ENCODE peak calls at places on chromosomes 6 and 20, in ten cellular contexts. One of them, this sample, is unnamed.

GRCh38 chr20:5168582-5169396 is 42.0 kb downstream of the CDS2 start:
- DNase-seq in stimulated activated CD8-positive, alpha-beta memory T cell treated with anti-CD3 and anti-CD28 coated beads, Interleukin-15, amount 100 ng/mL, for 4 hours: no peak
- DNase-seq in neural crest cell: no peak
- DNase-seq in SK-N-SH: no peak
- DNase-seq in NCI-H774: no peak
- DNase-seq in psoas muscle: no peak
- DNase-seq in activated CD8-positive, alpha-beta T cell treated with anti-CD3 and anti-CD28 coated beads for 36 hours: no peak
- DNase-seq in central memory CD4-positive, alpha-beta T cell: no peak
- DNase-seq in ELR: peak; percentile 65
- DNase-seq in AG08396: peak; percentile 56
- DNase-seq in this sample: no peak

GRCh38 chr6:93416575-93417420 is 2.6 kb downstream of the EPHA7 start:
- DNase-seq in NCI-H774: peak; percentile 96
- DNase-seq in neural crest cell: peak; percentile 48
- DNase-seq in SK-N-SH: peak; percentile 31
- DNase-seq in stimulated activated CD8-positive, alpha-beta memory T cell treated with anti-CD3 and anti-CD28 coated beads, Interleukin-15, amount 100 ng/mL, for 4 hours: no peak
- DNase-seq in activated CD8-positive, alpha-beta T cell treated with anti-CD3 and anti-CD28 coated beads for 36 hours: peak; percentile 1
- DNase-seq in psoas muscle: peak; percentile 48
- DNase-seq in ELR: no peak
- DNase-seq in central memory CD4-positive, alpha-beta T cell: no peak
- DNase-seq in AG08396: peak; percentile 7
- DNase-seq in this sample: no peak

GRCh38 chr6:166402582-166403277 is 20.0 kb upstream of the MPC1 start:
- DNase-seq in central memory CD4-positive, alpha-beta T cell: no peak
- DNase-seq in ELR: no peak
- DNase-seq in neural crest cell: no peak
- DNase-seq in activated CD8-positive, alpha-beta T cell treated with anti-CD3 and anti-CD28 coated beads for 36 hours: no peak
- DNase-seq in NCI-H774: no peak
- DNase-seq in stimulated activated CD8-positive, alpha-beta memory T cell treated with anti-CD3 and anti-CD28 coated beads, Interleukin-15, amount 100 ng/mL, for 4 hours: no peak
- DNase-seq in SK-N-SH: peak; percentile 80
- DNase-seq in AG08396: peak; percentile 44
- DNase-seq in psoas muscle: no peak
- DNase-seq in this sample: no peak

GRCh38 chr20:38109025-38109541 is 56.0 kb downstream of the TGM2 start:
- DNase-seq in stimulated activated CD8-positive, alpha-beta memory T cell treated with anti-CD3 and anti-CD28 coated beads, Interleukin-15, amount 100 ng/mL, for 4 hours: no peak
- DNase-seq in central memory CD4-positive, alpha-beta T cell: no peak
- DNase-seq in activated CD8-positive, alpha-beta T cell treated with anti-CD3 and anti-CD28 coated beads for 36 hours: no peak
- DNase-seq in SK-N-SH: peak; percentile 58
- DNase-seq in psoas muscle: peak; percentile 73
- DNase-seq in AG08396: no peak
- DNase-seq in NCI-H774: no peak
- DNase-seq in neural crest cell: no peak
- DNase-seq in ELR: no peak
- DNase-seq in this sample: no peak

GRCh38 chr20:23636908-23637281 is 860 bp downstream of the CST3 start:
- DNase-seq in stimulated activated CD8-positive, alpha-beta memory T cell treated with anti-CD3 and anti-CD28 coated beads, Interleukin-15, amount 100 ng/mL, for 4 hours: no peak
- DNase-seq in NCI-H774: no peak
- DNase-seq in SK-N-SH: no peak
- DNase-seq in activated CD8-positive, alpha-beta T cell treated with anti-CD3 and anti-CD28 coated beads for 36 hours: no peak
- DNase-seq in neural crest cell: no peak
- DNase-seq in psoas muscle: no peak
- DNase-seq in central memory CD4-positive, alpha-beta T cell: no peak
- DNase-seq in AG08396: no peak
- DNase-seq in ELR: no peak
- DNase-seq in this sample: no peak

GRCh38 chr6:4291453-4292403 is 156.4 kb upstream of the ECI2 start:
- DNase-seq in neural crest cell: no peak
- DNase-seq in SK-N-SH: no peak
- DNase-seq in ELR: peak; percentile 52
- DNase-seq in central memory CD4-positive, alpha-beta T cell: no peak
- DNase-seq in activated CD8-positive, alpha-beta T cell treated with anti-CD3 and anti-CD28 coated beads for 36 hours: no peak
- DNase-seq in AG08396: peak; percentile 35
- DNase-seq in psoas muscle: no peak
- DNase-seq in stimulated activated CD8-positive, alpha-beta memory T cell treated with anti-CD3 and anti-CD28 coated beads, Interleukin-15, amount 100 ng/mL, for 4 hours: no peak
- DNase-seq in NCI-H774: no peak
- DNase-seq in this sample: peak; percentile 20

GRCh38 chr6:7727150-7727950 is 1.5 kb downstream of the BMP6 start:
- DNase-seq in neural crest cell: peak; percentile 16
- DNase-seq in NCI-H774: no peak
- DNase-seq in stimulated activated CD8-positive, alpha-beta memory T cell treated with anti-CD3 and anti-CD28 coated beads, Interleukin-15, amount 100 ng/mL, for 4 hours: no peak
- DNase-seq in psoas muscle: no peak
- DNase-seq in SK-N-SH: peak; percentile 60
- DNase-seq in AG08396: peak; percentile 37
- DNase-seq in central memory CD4-positive, alpha-beta T cell: no peak
- DNase-seq in ELR: peak; percentile 33
- DNase-seq in activated CD8-positive, alpha-beta T cell treated with anti-CD3 and anti-CD28 coated beads for 36 hours: peak; percentile 4
- DNase-seq in this sample: no peak

GRCh38 chr6:148086843-148087242 is 255.8 kb upstream of the SASH1 start:
- DNase-seq in AG08396: no peak
- DNase-seq in ELR: no peak
- DNase-seq in activated CD8-positive, alpha-beta T cell treated with anti-CD3 and anti-CD28 coated beads for 36 hours: no peak
- DNase-seq in psoas muscle: no peak
- DNase-seq in central memory CD4-positive, alpha-beta T cell: no peak
- DNase-seq in NCI-H774: no peak
- DNase-seq in stimulated activated CD8-positive, alpha-beta memory T cell treated with anti-CD3 and anti-CD28 coated beads, Interleukin-15, amount 100 ng/mL, for 4 hours: no peak
- DNase-seq in SK-N-SH: no peak
- DNase-seq in neural crest cell: no peak
- DNase-seq in this sample: no peak

GRCh38 chr6:96340164-96340563 is 181.4 kb upstream of the UFL1 start:
- DNase-seq in NCI-H774: no peak
- DNase-seq in stimulated activated CD8-positive, alpha-beta memory T cell treated with anti-CD3 and anti-CD28 coated beads, Interleukin-15, amount 100 ng/mL, for 4 hours: no peak
- DNase-seq in psoas muscle: no peak
- DNase-seq in neural crest cell: no peak
- DNase-seq in ELR: no peak
- DNase-seq in activated CD8-positive, alpha-beta T cell treated with anti-CD3 and anti-CD28 coated beads for 36 hours: no peak
- DNase-seq in SK-N-SH: no peak
- DNase-seq in central memory CD4-positive, alpha-beta T cell: no peak
- DNase-seq in AG08396: no peak
- DNase-seq in this sample: no peak

GRCh38 chr6:166456360-166457156 is 73.8 kb upstream of the MPC1 start:
- DNase-seq in ELR: peak; percentile 3
- DNase-seq in stimulated activated CD8-positive, alpha-beta memory T cell treated with anti-CD3 and anti-CD28 coated beads, Interleukin-15, amount 100 ng/mL, for 4 hours: no peak
- DNase-seq in AG08396: no peak
- DNase-seq in central memory CD4-positive, alpha-beta T cell: no peak
- DNase-seq in activated CD8-positive, alpha-beta T cell treated with anti-CD3 and anti-CD28 coated beads for 36 hours: peak; percentile 11
- DNase-seq in SK-N-SH: no peak
- DNase-seq in psoas muscle: no peak
- DNase-seq in NCI-H774: peak; percentile 36
- DNase-seq in neural crest cell: no peak
- DNase-seq in this sample: no peak

GRCh38 chr6:40489798-40490197 is 97.4 kb downstream of the LRFN2 start:
- DNase-seq in AG08396: no peak
- DNase-seq in psoas muscle: no peak
- DNase-seq in ELR: no peak
- DNase-seq in activated CD8-positive, alpha-beta T cell treated with anti-CD3 and anti-CD28 coated beads for 36 hours: no peak
- DNase-seq in SK-N-SH: no peak
- DNase-seq in central memory CD4-positive, alpha-beta T cell: no peak
- DNase-seq in NCI-H774: no peak
- DNase-seq in neural crest cell: no peak
- DNase-seq in stimulated activated CD8-positive, alpha-beta memory T cell treated with anti-CD3 and anti-CD28 coated beads, Interleukin-15, amount 100 ng/mL, for 4 hours: no peak
- DNase-seq in this sample: no peak

GRCh38 chr6:139029470-139030210 is 1.1 kb downstream of the ABRACL start:
- DNase-seq in NCI-H774: peak; percentile 61
- DNase-seq in activated CD8-positive, alpha-beta T cell treated with anti-CD3 and anti-CD28 coated beads for 36 hours: peak; percentile 48
- DNase-seq in ELR: peak; percentile 47
- DNase-seq in stimulated activated CD8-positive, alpha-beta memory T cell treated with anti-CD3 and anti-CD28 coated beads, Interleukin-15, amount 100 ng/mL, for 4 hours: no peak
- DNase-seq in AG08396: peak; percentile 80
- DNase-seq in psoas muscle: peak; percentile 79
- DNase-seq in SK-N-SH: no peak
- DNase-seq in central memory CD4-positive, alpha-beta T cell: no peak
- DNase-seq in neural crest cell: peak; percentile 44
- DNase-seq in this sample: no peak

GRCh38 chr6:156848533-156848932 is 71.4 kb downstream of the ARID1B start:
- DNase-seq in SK-N-SH: peak; percentile 80
- DNase-seq in stimulated activated CD8-positive, alpha-beta memory T cell treated with anti-CD3 and anti-CD28 coated beads, Interleukin-15, amount 100 ng/mL, for 4 hours: no peak
- DNase-seq in ELR: peak; percentile 27
- DNase-seq in NCI-H774: no peak
- DNase-seq in AG08396: no peak
- DNase-seq in neural crest cell: no peak
- DNase-seq in activated CD8-positive, alpha-beta T cell treated with anti-CD3 and anti-CD28 coated beads for 36 hours: no peak
- DNase-seq in central memory CD4-positive, alpha-beta T cell: no peak
- DNase-seq in psoas muscle: peak; percentile 86
- DNase-seq in this sample: no peak

GRCh38 chr20:53922901-53923314 is 147.5 kb downstream of the BCAS1 start:
- DNase-seq in central memory CD4-positive, alpha-beta T cell: no peak
- DNase-seq in NCI-H774: no peak
- DNase-seq in stimulated activated CD8-positive, alpha-beta memory T cell treated with anti-CD3 and anti-CD28 coated beads, Interleukin-15, amount 100 ng/mL, for 4 hours: no peak
- DNase-seq in activated CD8-positive, alpha-beta T cell treated with anti-CD3 and anti-CD28 coated beads for 36 hours: no peak
- DNase-seq in psoas muscle: no peak
- DNase-seq in AG08396: no peak
- DNase-seq in ELR: no peak
- DNase-seq in neural crest cell: no peak
- DNase-seq in SK-N-SH: no peak
- DNase-seq in this sample: no peak

GRCh38 chr20:38298768-38299288 is 5.1 kb upstream of the BPI start:
- DNase-seq in psoas muscle: peak; percentile 95
- DNase-seq in NCI-H774: no peak
- DNase-seq in SK-N-SH: peak; percentile 29
- DNase-seq in AG08396: peak; percentile 38
- DNase-seq in neural crest cell: no peak
- DNase-seq in activated CD8-positive, alpha-beta T cell treated with anti-CD3 and anti-CD28 coated beads for 36 hours: no peak
- DNase-seq in central memory CD4-positive, alpha-beta T cell: no peak
- DNase-seq in ELR: no peak
- DNase-seq in stimulated activated CD8-positive, alpha-beta memory T cell treated with anti-CD3 and anti-CD28 coated beads, Interleukin-15, amount 100 ng/mL, for 4 hours: no peak
- DNase-seq in this sample: no peak

GRCh38 chr6:13695217-13695616 is 16.4 kb downstream of the RANBP9 start:
- DNase-seq in psoas muscle: no peak
- DNase-seq in AG08396: no peak
- DNase-seq in activated CD8-positive, alpha-beta T cell treated with anti-CD3 and anti-CD28 coated beads for 36 hours: no peak
- DNase-seq in neural crest cell: no peak
- DNase-seq in SK-N-SH: no peak
- DNase-seq in stimulated activated CD8-positive, alpha-beta memory T cell treated with anti-CD3 and anti-CD28 coated beads, Interleukin-15, amount 100 ng/mL, for 4 hours: no peak
- DNase-seq in ELR: no peak
- DNase-seq in central memory CD4-positive, alpha-beta T cell: peak; percentile 11
- DNase-seq in NCI-H774: no peak
- DNase-seq in this sample: no peak

GRCh38 chr6:141077355-141078333 is 1055.1 kb upstream of the GJE1 start:
- DNase-seq in central memory CD4-positive, alpha-beta T cell: no peak
- DNase-seq in AG08396: no peak
- DNase-seq in SK-N-SH: peak; percentile 15
- DNase-seq in stimulated activated CD8-positive, alpha-beta memory T cell treated with anti-CD3 and anti-CD28 coated beads, Interleukin-15, amount 100 ng/mL, for 4 hours: no peak
- DNase-seq in psoas muscle: no peak
- DNase-seq in neural crest cell: peak; percentile 36
- DNase-seq in activated CD8-positive, alpha-beta T cell treated with anti-CD3 and anti-CD28 coated beads for 36 hours: peak; percentile 31
- DNase-seq in NCI-H774: no peak
- DNase-seq in ELR: peak; percentile 48
- DNase-seq in this sample: peak; percentile 80

GRCh38 chr6:7692453-7692784 is 33.5 kb upstream of the BMP6 start:
- DNase-seq in NCI-H774: no peak
- DNase-seq in psoas muscle: no peak
- DNase-seq in neural crest cell: no peak
- DNase-seq in AG08396: no peak
- DNase-seq in activated CD8-positive, alpha-beta T cell treated with anti-CD3 and anti-CD28 coated beads for 36 hours: no peak
- DNase-seq in stimulated activated CD8-positive, alpha-beta memory T cell treated with anti-CD3 and anti-CD28 coated beads, Interleukin-15, amount 100 ng/mL, for 4 hours: no peak
- DNase-seq in SK-N-SH: no peak
- DNase-seq in central memory CD4-positive, alpha-beta T cell: no peak
- DNase-seq in ELR: no peak
- DNase-seq in this sample: no peak

GRCh38 chr6:137696765-137697164 is 170.3 kb upstream of the TNFAIP3 start:
- DNase-seq in central memory CD4-positive, alpha-beta T cell: no peak
- DNase-seq in stimulated activated CD8-positive, alpha-beta memory T cell treated with anti-CD3 and anti-CD28 coated beads, Interleukin-15, amount 100 ng/mL, for 4 hours: no peak
- DNase-seq in ELR: no peak
- DNase-seq in AG08396: no peak
- DNase-seq in psoas muscle: no peak
- DNase-seq in SK-N-SH: no peak
- DNase-seq in neural crest cell: no peak
- DNase-seq in NCI-H774: no peak
- DNase-seq in activated CD8-positive, alpha-beta T cell treated with anti-CD3 and anti-CD28 coated beads for 36 hours: no peak
- DNase-seq in this sample: no peak

GRCh38 chr20:33788351-33789049 is 22.6 kb upstream of the CHMP4B start:
- DNase-seq in ELR: no peak
- DNase-seq in psoas muscle: peak; percentile 30
- DNase-seq in AG08396: no peak
- DNase-seq in stimulated activated CD8-positive, alpha-beta memory T cell treated with anti-CD3 and anti-CD28 coated beads, Interleukin-15, amount 100 ng/mL, for 4 hours: no peak
- DNase-seq in central memory CD4-positive, alpha-beta T cell: no peak
- DNase-seq in SK-N-SH: no peak
- DNase-seq in activated CD8-positive, alpha-beta T cell treated with anti-CD3 and anti-CD28 coated beads for 36 hours: no peak
- DNase-seq in neural crest cell: no peak
- DNase-seq in NCI-H774: no peak
- DNase-seq in this sample: no peak